ENCODE peak calls at places on chromosomes 12 and 14, in five cellular contexts. One of them, this sample, is unnamed. For H3K4me1, the result is how much of the 10 kb centered on the place peaks cover.

GRCh38 chr14:24868389-24868788 is 181.6 kb downstream of the STXBP6 start:
- DNase-seq in HepG2: no peak
- DNase-seq in GM12878: no peak
- DNase-seq in K562: no peak
- DNase-seq in H1: no peak
- DNase-seq in this sample: no peak

GRCh38 chr14:71582705-71583104 is 349.5 kb upstream of the RGS6 start:
- DNase-seq in GM12878: no peak
- DNase-seq in K562: no peak
- DNase-seq in HepG2: no peak
- DNase-seq in H1: no peak
- DNase-seq in this sample: no peak

GRCh38 chr14:65594153-65594881 is 181.8 kb downstream of the FUT8 start:
- DNase-seq in HepG2: peak
- DNase-seq in K562: no peak
- DNase-seq in GM12878: no peak
- DNase-seq in H1: peak
- DNase-seq in this sample: no peak

GRCh38 chr12:22653075-22653474 is 28.1 kb downstream of the ETNK1 start:
- DNase-seq in K562: no peak
- DNase-seq in HepG2: no peak
- DNase-seq in H1: no peak
- DNase-seq in GM12878: no peak
- DNase-seq in this sample: no peak

GRCh38 chr14:24990773-24991172 is 59.2 kb downstream of the STXBP6 start:
- DNase-seq in K562: no peak
- DNase-seq in GM12878: no peak
- DNase-seq in H1: no peak
- DNase-seq in HepG2: no peak
- DNase-seq in this sample: no peak

GRCh38 chr12:66014818-66015217 is 115.7 kb downstream of the LLPH start:
- DNase-seq in GM12878: no peak
- DNase-seq in HepG2: peak
- DNase-seq in H1: no peak
- DNase-seq in K562: no peak
- DNase-seq in this sample: no peak

GRCh38 chr12:88036368-88036965 is 7.3 kb upstream of the C12orf50 start:
- DNase-seq in HepG2: no peak
- DNase-seq in GM12878: no peak
- DNase-seq in K562: no peak
- DNase-seq in H1: no peak
- DNase-seq in this sample: no peak

GRCh38 chr12:12890815-12891645 is at the start of gene GPRC5A:
- DNase-seq in K562: peak
- DNase-seq in GM12878: no peak
- DNase-seq in H1: peak
- DNase-seq in HepG2: peak
- DNase-seq in this sample: peak

GRCh38 chr12:124658302-124658701 is 90.9 kb upstream of the NCOR2 start:
- DNase-seq in HepG2: no peak
- DNase-seq in K562: no peak
- DNase-seq in GM12878: no peak
- DNase-seq in H1: no peak
- DNase-seq in this sample: no peak

GRCh38 chr12:124654666-124655316 is 87.4 kb upstream of the NCOR2 start:
- DNase-seq in K562: no peak
- DNase-seq in H1: no peak
- DNase-seq in HepG2: no peak
- DNase-seq in GM12878: no peak
- DNase-seq in this sample: no peak

GRCh38 chr12:124656947-124657434 is 89.6 kb upstream of the NCOR2 start:
- DNase-seq in GM12878: no peak
- DNase-seq in K562: no peak
- DNase-seq in HepG2: no peak
- DNase-seq in H1: no peak
- DNase-seq in this sample: no peak

GRCh38 chr12:124655317-124656213 is 88.2 kb upstream of the NCOR2 start:
- DNase-seq in HepG2: no peak
- DNase-seq in GM12878: no peak
- DNase-seq in H1: peak
- DNase-seq in K562: no peak
- DNase-seq in this sample: peak

DNA sequence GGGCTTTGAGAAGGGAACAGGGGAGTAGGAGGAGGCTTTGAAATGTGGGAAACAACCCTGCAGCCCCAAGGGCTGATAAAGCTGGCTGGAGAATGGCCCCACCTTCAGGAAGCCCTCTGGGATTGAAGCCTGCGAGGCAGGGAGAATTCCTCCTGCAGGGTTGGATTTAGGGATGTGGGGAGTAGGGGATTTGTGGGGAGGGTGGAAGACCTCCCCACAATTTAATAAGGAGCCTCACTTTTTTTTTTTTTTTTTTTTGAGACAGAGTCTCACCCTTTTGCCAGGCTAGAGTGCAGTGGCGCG is 88.8 kb upstream of the NCOR2 start:
- DNase-seq in K562: no peak
- DNase-seq in HepG2: no peak
- DNase-seq in GM12878: no peak
- DNase-seq in H1: no peak
- DNase-seq in this sample: no peak
- TF ChIP-seq CTCF in K562: no peak
- TF ChIP-seq CTCF in HepG2: no peak
- TF ChIP-seq CTCF in GM12878: no peak
- TF ChIP-seq CTCF in H1: peak
- TF ChIP-seq CTCF in this sample: peak

DNA sequence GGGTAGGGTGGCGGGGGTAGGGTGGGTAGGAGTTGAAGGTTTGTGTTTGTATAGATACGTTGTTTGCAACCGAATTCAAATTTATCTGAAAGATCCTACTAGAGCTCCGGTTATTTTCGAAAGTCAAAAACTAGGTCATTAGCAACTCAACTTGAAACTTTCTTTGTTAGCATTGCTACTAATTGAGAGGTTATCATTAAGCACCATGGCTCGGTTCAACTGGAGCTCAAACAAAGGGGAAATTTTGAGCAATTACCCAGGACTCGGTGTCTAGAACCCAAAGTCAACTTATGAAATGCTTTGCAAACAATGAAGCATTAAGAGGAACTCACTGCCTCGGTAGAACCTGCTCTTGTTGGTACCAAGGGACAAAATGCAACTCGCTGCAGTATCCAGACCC is 207.7 kb downstream of the BCAT1 start:
- DNase-seq in H1: no peak
- DNase-seq in K562: no peak
- DNase-seq in GM12878: peak
- DNase-seq in HepG2: no peak
- DNase-seq in this sample: no peak
- H3K4me1 ChIP-seq in H1: under half
- H3K4me1 ChIP-seq in K562: under half
- H3K4me1 ChIP-seq in GM12878: under half
- H3K4me1 ChIP-seq in HepG2: under half
- H3K4me1 ChIP-seq in this sample: under half

GRCh38 chr12:132289356-132290202 is 39.8 kb downstream of the GALNT9 start:
- DNase-seq in K562: no peak
- DNase-seq in H1: no peak
- DNase-seq in HepG2: no peak
- DNase-seq in GM12878: no peak
- DNase-seq in this sample: no peak

GRCh38 chr12:132288516-132289188 is 40.7 kb downstream of the GALNT9 start:
- DNase-seq in GM12878: no peak
- DNase-seq in H1: no peak
- DNase-seq in HepG2: no peak
- DNase-seq in K562: no peak
- DNase-seq in this sample: no peak

GRCh38 chr12:132286912-132287311 is 42.5 kb downstream of the GALNT9 start:
- DNase-seq in K562: no peak
- DNase-seq in HepG2: peak
- DNase-seq in H1: no peak
- DNase-seq in GM12878: no peak
- DNase-seq in this sample: no peak

GRCh38 chr12:132285991-132286681 is 43.3 kb downstream of the GALNT9 start:
- DNase-seq in K562: no peak
- DNase-seq in H1: peak
- DNase-seq in HepG2: peak
- DNase-seq in GM12878: no peak
- DNase-seq in this sample: peak

DNA sequence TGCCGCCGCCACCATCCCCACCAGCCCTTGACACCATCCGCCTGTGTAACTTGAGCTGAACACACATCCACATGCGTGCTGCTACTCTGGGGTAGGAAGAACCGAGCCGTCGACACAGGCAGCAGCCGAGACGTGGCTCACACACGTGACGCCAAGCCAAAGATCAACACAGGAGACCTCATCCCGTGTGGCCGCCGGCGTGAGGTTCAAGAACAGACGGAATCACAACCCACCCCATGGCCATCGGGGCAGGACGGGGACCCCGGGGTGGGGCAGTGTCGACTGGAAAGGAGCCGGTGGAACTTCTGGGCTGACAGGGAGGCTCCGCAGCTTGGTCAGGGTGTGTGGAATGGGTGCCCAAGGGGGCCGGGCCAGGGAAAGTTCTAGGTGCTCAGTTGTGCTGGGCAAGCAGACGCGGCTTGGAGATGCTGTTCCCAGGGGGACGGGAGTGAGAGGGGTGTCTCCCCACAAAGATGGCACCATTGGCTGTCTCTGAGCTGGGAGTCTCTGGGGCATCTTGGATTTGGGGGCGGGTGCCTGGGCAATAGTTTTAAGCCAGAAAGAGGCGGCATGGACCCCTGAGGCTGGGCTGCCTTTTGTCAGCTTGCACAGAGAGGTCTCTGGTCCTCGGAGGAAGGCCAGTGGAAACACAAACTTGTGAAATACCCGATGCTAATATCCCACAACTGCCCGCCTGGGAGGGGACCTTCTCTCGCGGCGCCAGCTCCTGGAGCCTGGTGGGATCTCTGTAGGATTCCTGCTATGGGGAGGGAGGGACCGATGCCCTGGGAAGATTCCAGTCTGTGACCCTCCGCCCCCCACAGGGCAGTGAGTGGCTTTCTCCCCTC is 41.8 kb downstream of the GALNT9 start:
- DNase-seq in HepG2: no peak
- DNase-seq in GM12878: no peak
- DNase-seq in K562: no peak
- DNase-seq in H1: no peak
- DNase-seq in this sample: no peak
- TF ChIP-seq CREB1 in HepG2: no peak
- TF ChIP-seq CREB1 in GM12878: no peak
- TF ChIP-seq CREB1 in K562: no peak
- TF ChIP-seq CREB1 in H1: no peak
- TF ChIP-seq CREB1 in this sample: no peak

DNA sequence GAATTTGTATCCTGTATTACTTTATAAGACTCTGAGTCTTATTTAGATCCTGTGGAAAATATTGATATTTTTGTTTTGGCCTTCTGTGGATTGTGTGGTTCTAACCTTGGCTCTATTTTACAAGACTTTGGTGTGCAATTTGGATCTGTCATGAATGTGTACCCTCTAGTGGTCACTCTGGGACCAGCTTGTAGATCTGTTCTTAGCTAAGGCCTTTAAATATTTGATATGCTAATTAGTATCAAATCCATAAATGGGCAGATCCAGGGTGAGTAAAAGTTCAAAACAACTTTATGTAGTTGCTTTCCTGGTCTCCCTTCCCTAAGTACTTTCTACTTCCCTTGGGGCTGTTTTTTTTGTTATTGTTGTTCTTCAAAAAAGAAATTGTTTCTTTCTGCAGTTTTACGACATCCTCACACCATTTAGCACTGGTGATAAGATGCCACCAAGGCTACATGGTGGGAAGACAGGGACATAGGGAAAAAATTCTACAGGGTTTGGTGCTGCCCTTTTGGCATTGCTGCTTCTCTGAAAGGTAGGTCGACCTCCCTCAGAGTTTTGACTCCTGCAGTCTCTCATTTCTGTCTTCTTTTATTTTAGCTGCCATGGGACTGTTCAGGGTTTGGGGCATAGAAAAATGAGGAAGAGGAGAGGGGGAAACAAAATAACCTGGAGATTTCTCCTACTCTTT is 238.5 kb downstream of the GPHN start:
- DNase-seq in GM12878: no peak
- DNase-seq in H1: no peak
- DNase-seq in K562: peak
- DNase-seq in HepG2: peak
- DNase-seq in this sample: peak
- TF ChIP-seq CTCF in GM12878: peak
- TF ChIP-seq CTCF in H1: peak
- TF ChIP-seq CTCF in K562: peak
- TF ChIP-seq CTCF in HepG2: no peak
- TF ChIP-seq CTCF in this sample: peak

GRCh38 chr12:113077057-113077858 is 20.7 kb downstream of the DTX1 start:
- DNase-seq in HepG2: no peak
- DNase-seq in H1: peak
- DNase-seq in GM12878: no peak
- DNase-seq in K562: no peak
- DNase-seq in this sample: peak

GRCh38 chr12:113075137-113075683 is 18.7 kb downstream of the DTX1 start:
- DNase-seq in K562: no peak
- DNase-seq in H1: no peak
- DNase-seq in HepG2: no peak
- DNase-seq in GM12878: peak
- DNase-seq in this sample: no peak

GRCh38 chr12:113080692-113081091 is 24.2 kb downstream of the DTX1 start:
- DNase-seq in HepG2: no peak
- DNase-seq in H1: no peak
- DNase-seq in K562: no peak
- DNase-seq in GM12878: no peak
- DNase-seq in this sample: no peak

GRCh38 chr12:113081785-113082296 is 25.3 kb downstream of the DTX1 start:
- DNase-seq in H1: no peak
- DNase-seq in GM12878: no peak
- DNase-seq in K562: no peak
- DNase-seq in HepG2: no peak
- DNase-seq in this sample: no peak

DNA sequence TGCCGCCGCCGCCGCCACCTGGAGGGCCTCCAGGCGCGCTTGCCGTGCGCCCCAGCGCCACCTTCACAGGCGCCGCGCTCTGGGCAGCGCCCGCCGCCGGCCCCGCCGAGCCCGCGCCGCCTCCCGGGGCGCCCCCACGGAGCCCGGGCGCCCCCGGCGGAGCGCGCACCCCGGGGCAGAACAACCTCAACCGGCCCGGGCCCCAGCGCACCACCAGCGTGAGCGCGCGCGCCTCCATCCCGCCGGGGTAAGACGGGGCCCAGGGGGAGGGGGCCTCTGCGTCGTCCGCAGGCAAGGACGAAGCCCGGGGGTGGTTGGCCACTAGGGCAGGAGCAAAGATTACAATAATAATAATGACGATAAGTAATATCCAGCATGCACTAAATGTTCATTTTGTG is 21.3 kb downstream of the DTX1 start:
- DNase-seq in K562: no peak
- DNase-seq in H1: no peak
- DNase-seq in GM12878: no peak
- DNase-seq in HepG2: no peak
- DNase-seq in this sample: peak
- H3K4me1 ChIP-seq in K562: under half
- H3K4me1 ChIP-seq in H1: under half
- H3K4me1 ChIP-seq in GM12878: half or more
- H3K4me1 ChIP-seq in HepG2: under half
- H3K4me1 ChIP-seq in this sample: under half